ENCODE peak calls at places on chromosomes 16 and 17, in ten cellular contexts. Y is stimulated activated effector memory CD8-positive, alpha-beta T cell treated with anti-CD3 and anti-CD28 coated beads, Interleukin-12 subunit alpha, Interleukin-12 subunit beta, amount 100 ng/mL, for 72 hours; L is effector memory CD4-positive, alpha-beta T cell; M is uterus; S is right cardiac atrium; R is effector CD4-positive, alpha-beta T cell; E is cerebellum; V is dorsolateral prefrontal cortex; Z is NCI-H1092 treated with DMSO at 0.1 percent for 48 hours; D is NCI-H2171. J is an unnamed sample.

GRCh38 chr16:86015606-86016005 is 116.6 kb downstream of the IRF8 start:
- DNase-seq in Y (no peak), L (no peak), M (no peak), S (no peak), R (no peak), E (no peak), V (no peak), Z (no peak), D (no peak), J (no peak)

GRCh38 chr17:1720856-1721386 is 3.6 kb upstream of the WDR81 start:
- DNase-seq in Y (peak; percentile 80), L (no peak), M (peak; percentile 71), S (peak; percentile 64), R (peak; percentile 64), E (peak; percentile 68), V (peak; percentile 82), Z (peak; percentile 48), D (peak; percentile 69), J (peak; percentile 6)

GRCh38 chr16:79089735-79090284 is 510.7 kb downstream of the MAF start:
- DNase-seq in Y (peak; percentile 79), L (peak; percentile 8), M (peak; percentile 37), S (no peak), R (no peak), E (no peak), V (no peak), Z (no peak), D (no peak), J (no peak)

GRCh38 chr16:28307936-28308335 is 15.6 kb downstream of the SBK1 start:
- DNase-seq in Y (no peak), L (no peak), M (no peak), S (no peak), R (no peak), E (no peak), V (no peak), Z (no peak), D (no peak), J (no peak)

GRCh38 chr17:15907290-15907689 is 37.6 kb upstream of the ADORA2B start:
- DNase-seq in Y (no peak), L (no peak), M (no peak), S (no peak), R (no peak), E (no peak), V (no peak), Z (no peak), D (no peak), J (no peak)

GRCh38 chr16:79402356-79402755 is 198.2 kb downstream of the MAF start:
- DNase-seq in Y (no peak), L (no peak), M (no peak), S (no peak), R (no peak), E (no peak), V (no peak), Z (no peak), D (no peak), J (no peak)

GRCh38 chr17:72336026-72336803 is 215.4 kb downstream of the SOX9 start:
- DNase-seq in Y (no peak), L (no peak), M (no peak), S (no peak), R (no peak), E (no peak), V (no peak), Z (no peak), D (no peak), J (no peak)

GRCh38 chr17:7912927-7913524 is 3.1 kb downstream of the RNF227 start:
- DNase-seq in Y (peak; percentile 62), L (no peak), M (no peak), S (no peak), R (peak; percentile 38), E (peak; percentile 71), V (no peak), Z (peak; percentile 28), D (peak; percentile 66), J (peak; percentile 6)

GRCh38 chr17:83081561-83082201 is 2.3 kb downstream of the METRNL start:
- DNase-seq in Y (peak; percentile 73), L (no peak), M (peak; percentile 47), S (no peak), R (no peak), E (no peak), V (no peak), Z (no peak), D (no peak), J (no peak)

GRCh38 chr16:77789646-77790370 is 1.4 kb downstream of the VAT1L start:
- DNase-seq in Y (no peak), L (no peak), M (no peak), S (no peak), R (no peak), E (no peak), V (no peak), Z (no peak), D (no peak), J (no peak)

GRCh38 chr16:21650517-21650916 is 1.9 kb downstream of the IGSF6 start:
- DNase-seq in Y (no peak), L (no peak), M (no peak), S (no peak), R (no peak), E (no peak), V (no peak), Z (no peak), D (no peak), J (no peak)

GRCh38 chr16:16992986-16993783 is 477.6 kb downstream of the XYLT1 start:
- DNase-seq in Y (no peak), L (no peak), M (no peak), S (no peak), R (peak; percentile 4), E (no peak), V (no peak), Z (no peak), D (peak; percentile 2), J (no peak)

GRCh38 chr17:7380321-7380720 is 568 bp upstream of the TNK1 start:
- DNase-seq in Y (no peak), L (no peak), M (no peak), S (peak; percentile 63), R (no peak), E (peak; percentile 45), V (no peak), Z (peak; percentile 2), D (no peak), J (no peak)

GRCh38 chr17:19285218-19285900 is 48.2 kb downstream of the EPN2 start:
- DNase-seq in Y (no peak), L (no peak), M (no peak), S (no peak), R (no peak), E (no peak), V (no peak), Z (no peak), D (no peak), J (no peak)

GRCh38 chr17:47730681-47731080 is 2.4 kb upstream of the TBX21 start:
- DNase-seq in Y (no peak), L (no peak), M (no peak), S (no peak), R (no peak), E (no peak), V (no peak), Z (no peak), D (no peak), J (no peak)

GRCh38 chr17:20266806-20267458 is 200.4 kb downstream of the LGALS9B start:
- DNase-seq in Y (no peak), L (no peak), M (no peak), S (no peak), R (no peak), E (no peak), V (no peak), Z (peak; percentile 50), D (peak; percentile 60), J (peak; percentile 22)

GRCh38 chr17:17177186-17177585 is 28.9 kb downstream of the PLD6 start:
- DNase-seq in Y (no peak), L (no peak), M (no peak), S (no peak), R (no peak), E (no peak), V (no peak), Z (no peak), D (no peak), J (no peak)

GRCh38 chr17:29048440-29049360 is 5.8 kb downstream of the PIPOX start:
- DNase-seq in Y (no peak), L (no peak), M (no peak), S (no peak), R (no peak), E (no peak), V (no peak), Z (peak; percentile 48), D (peak; percentile 66), J (peak; percentile 20)

GRCh38 chr16:67562526-67562917 is at the start of gene CTCF:
- DNase-seq in Y (peak; percentile 96), L (peak; percentile 78), M (peak; percentile 86), S (peak; percentile 83), R (peak; percentile 78), E (peak; percentile 89), V (peak; percentile 65), Z (peak; percentile 89), D (peak; percentile 83), J (peak; percentile 79)

GRCh38 chr17:6507535-6507934 is 48.8 kb downstream of the PITPNM3 start:
- DNase-seq in Y (no peak), L (no peak), M (peak; percentile 45), S (peak; percentile 48), R (no peak), E (peak; percentile 42), V (no peak), Z (no peak), D (no peak), J (no peak)

GRCh38 chr17:67211742-67212141 is 33.3 kb downstream of the HELZ start:
- DNase-seq in Y (no peak), L (no peak), M (no peak), S (no peak), R (no peak), E (no peak), V (no peak), Z (no peak), D (no peak), J (no peak)

GRCh38 chr17:82627827-82628226 is 20.4 kb downstream of the WDR45B start:
- DNase-seq in Y (no peak), L (no peak), M (no peak), S (no peak), R (no peak), E (no peak), V (no peak), Z (no peak), D (no peak), J (no peak)

GRCh38 chr17:6856054-6856453 is 24.5 kb upstream of the TEKT1 start:
- DNase-seq in Y (no peak), L (no peak), M (no peak), S (no peak), R (no peak), E (no peak), V (no peak), Z (no peak), D (no peak), J (no peak)

GRCh38 chr16:78851266-78851665 is 749.3 kb downstream of the MAF start:
- DNase-seq in Y (no peak), L (no peak), M (no peak), S (no peak), R (no peak), E (no peak), V (no peak), Z (no peak), D (no peak), J (no peak)

GRCh38 chr16:67277294-67277998 is 1.9 kb upstream of the PLEKHG4 start:
- DNase-seq in Y (no peak), L (no peak), M (peak; percentile 69), S (peak; percentile 77), R (no peak), E (no peak), V (no peak), Z (no peak), D (no peak), J (no peak)

GRCh38 chr16:10298416-10298815 is 87.4 kb upstream of the ATF7IP2 start:
- DNase-seq in Y (no peak), L (no peak), M (no peak), S (no peak), R (no peak), E (no peak), V (no peak), Z (no peak), D (no peak), J (no peak)

GRCh38 chr16:3574195-3574594 is 3.0 kb downstream of the NLRC3 start:
- DNase-seq in Y (no peak), L (no peak), M (no peak), S (no peak), R (no peak), E (no peak), V (no peak), Z (no peak), D (no peak), J (no peak)

GRCh38 chr17:39547713-39548478 is 59.8 kb downstream of the NEUROD2 start:
- DNase-seq in Y (peak; percentile 92), L (peak; percentile 54), M (peak; percentile 59), S (peak; percentile 53), R (peak; percentile 71), E (peak; percentile 72), V (peak; percentile 79), Z (peak; percentile 59), D (peak; percentile 42), J (peak; percentile 52)

J was measured in NCI-H2081.